ENCODE peak calls at places on chromosomes 6 and 20, in seven cellular contexts. One of them, this sample, is unnamed. For H3K9me3, the result is how much of the 10 kb centered on the place peaks cover.

GRCh38 chr6:136090929-136091328 is 159.2 kb downstream of the MTFR2 start:
- DNase-seq in RWPE2: no peak
- DNase-seq in A549: no peak
- DNase-seq in esophagus muscularis mucosa: no peak
- DNase-seq in mesenchymal stem cell: no peak
- DNase-seq in CD8-positive, alpha-beta memory T cell: no peak
- DNase-seq in PC-9: no peak
- DNase-seq in this sample: no peak

GRCh38 chr6:91304506-91304905 is 717.6 kb upstream of the MAP3K7 start:
- DNase-seq in RWPE2: no peak
- DNase-seq in A549: no peak
- DNase-seq in esophagus muscularis mucosa: no peak
- DNase-seq in mesenchymal stem cell: peak
- DNase-seq in CD8-positive, alpha-beta memory T cell: no peak
- DNase-seq in PC-9: no peak
- DNase-seq in this sample: no peak

GRCh38 chr6:34610819-34611477 is 54.8 kb upstream of the SPDEF start:
- DNase-seq in RWPE2: no peak
- DNase-seq in A549: peak
- DNase-seq in esophagus muscularis mucosa: no peak
- DNase-seq in mesenchymal stem cell: peak
- DNase-seq in CD8-positive, alpha-beta memory T cell: no peak
- DNase-seq in PC-9: peak
- DNase-seq in this sample: peak

GRCh38 chr20:1934578-1935573 is 39.7 kb downstream of the SIRPA start:
- DNase-seq in RWPE2: no peak
- DNase-seq in A549: no peak
- DNase-seq in esophagus muscularis mucosa: peak
- DNase-seq in mesenchymal stem cell: peak
- DNase-seq in CD8-positive, alpha-beta memory T cell: no peak
- DNase-seq in PC-9: no peak
- DNase-seq in this sample: no peak

GRCh38 chr6:2055143-2055542 is 190.3 kb downstream of the GMDS start:
- DNase-seq in RWPE2: no peak
- DNase-seq in A549: no peak
- DNase-seq in esophagus muscularis mucosa: no peak
- DNase-seq in mesenchymal stem cell: no peak
- DNase-seq in CD8-positive, alpha-beta memory T cell: no peak
- DNase-seq in PC-9: no peak
- DNase-seq in this sample: no peak

GRCh38 chr20:36336838-36337478 is 30.8 kb downstream of the DLGAP4 start:
- DNase-seq in RWPE2: peak
- DNase-seq in A549: no peak
- DNase-seq in esophagus muscularis mucosa: no peak
- DNase-seq in mesenchymal stem cell: no peak
- DNase-seq in CD8-positive, alpha-beta memory T cell: no peak
- DNase-seq in PC-9: no peak
- DNase-seq in this sample: no peak

GRCh38 chr20:53070714-53071392 is 98.7 kb downstream of the TSHZ2 start:
- DNase-seq in RWPE2: no peak
- DNase-seq in A549: no peak
- DNase-seq in esophagus muscularis mucosa: no peak
- DNase-seq in mesenchymal stem cell: peak
- DNase-seq in CD8-positive, alpha-beta memory T cell: no peak
- DNase-seq in PC-9: no peak
- DNase-seq in this sample: no peak

GRCh38 chr6:47787620-47788497 is 6.0 kb downstream of the OPN5 start:
- DNase-seq in RWPE2: peak
- DNase-seq in A549: peak
- DNase-seq in esophagus muscularis mucosa: no peak
- DNase-seq in mesenchymal stem cell: peak
- DNase-seq in CD8-positive, alpha-beta memory T cell: peak
- DNase-seq in PC-9: peak
- DNase-seq in this sample: peak

GRCh38 chr20:694496-694895 is 18.9 kb upstream of the SCRT2 start:
- DNase-seq in RWPE2: no peak
- DNase-seq in A549: no peak
- DNase-seq in esophagus muscularis mucosa: no peak
- DNase-seq in mesenchymal stem cell: no peak
- DNase-seq in CD8-positive, alpha-beta memory T cell: no peak
- DNase-seq in PC-9: no peak
- DNase-seq in this sample: no peak

GRCh38 chr6:3195695-3196497 is 31.6 kb downstream of the TUBB2B start:
- DNase-seq in RWPE2: no peak
- DNase-seq in A549: peak
- DNase-seq in esophagus muscularis mucosa: no peak
- DNase-seq in mesenchymal stem cell: no peak
- DNase-seq in CD8-positive, alpha-beta memory T cell: no peak
- DNase-seq in PC-9: no peak
- DNase-seq in this sample: no peak

GRCh38 chr20:62160876-62161275 is 17.3 kb downstream of the SS18L1 start:
- DNase-seq in RWPE2: peak
- DNase-seq in A549: no peak
- DNase-seq in esophagus muscularis mucosa: no peak
- DNase-seq in mesenchymal stem cell: no peak
- DNase-seq in CD8-positive, alpha-beta memory T cell: no peak
- DNase-seq in PC-9: no peak
- DNase-seq in this sample: no peak

GRCh38 chr20:19423892-19424620 is 211.6 kb downstream of the SLC24A3 start:
- DNase-seq in RWPE2: no peak
- DNase-seq in A549: no peak
- DNase-seq in esophagus muscularis mucosa: peak
- DNase-seq in mesenchymal stem cell: no peak
- DNase-seq in CD8-positive, alpha-beta memory T cell: no peak
- DNase-seq in PC-9: no peak
- DNase-seq in this sample: no peak

GRCh38 chr6:170165085-170165484 is 125.8 kb downstream of the DLL1 start:
- DNase-seq in RWPE2: peak
- DNase-seq in A549: no peak
- DNase-seq in esophagus muscularis mucosa: no peak
- DNase-seq in mesenchymal stem cell: no peak
- DNase-seq in CD8-positive, alpha-beta memory T cell: no peak
- DNase-seq in PC-9: no peak
- DNase-seq in this sample: no peak
- H3K9me3 ChIP-seq in RWPE2: under half
- H3K9me3 ChIP-seq in A549: under half
- H3K9me3 ChIP-seq in esophagus muscularis mucosa: under half
- H3K9me3 ChIP-seq in mesenchymal stem cell: under half
- H3K9me3 ChIP-seq in CD8-positive, alpha-beta memory T cell: under half
- H3K9me3 ChIP-seq in PC-9: under half
- H3K9me3 ChIP-seq in this sample: half or more

GRCh38 chr6:105428342-105428957 is 25.6 kb upstream of the PREP start:
- DNase-seq in RWPE2: no peak
- DNase-seq in A549: no peak
- DNase-seq in esophagus muscularis mucosa: no peak
- DNase-seq in mesenchymal stem cell: peak
- DNase-seq in CD8-positive, alpha-beta memory T cell: no peak
- DNase-seq in PC-9: peak
- DNase-seq in this sample: peak
- H3K4me3 ChIP-seq in RWPE2: no peak
- H3K4me3 ChIP-seq in A549: no peak
- H3K4me3 ChIP-seq in esophagus muscularis mucosa: no peak
- H3K4me3 ChIP-seq in mesenchymal stem cell: peak
- H3K4me3 ChIP-seq in CD8-positive, alpha-beta memory T cell: no peak
- H3K4me3 ChIP-seq in PC-9: peak
- H3K4me3 ChIP-seq in this sample: no peak

DNA sequence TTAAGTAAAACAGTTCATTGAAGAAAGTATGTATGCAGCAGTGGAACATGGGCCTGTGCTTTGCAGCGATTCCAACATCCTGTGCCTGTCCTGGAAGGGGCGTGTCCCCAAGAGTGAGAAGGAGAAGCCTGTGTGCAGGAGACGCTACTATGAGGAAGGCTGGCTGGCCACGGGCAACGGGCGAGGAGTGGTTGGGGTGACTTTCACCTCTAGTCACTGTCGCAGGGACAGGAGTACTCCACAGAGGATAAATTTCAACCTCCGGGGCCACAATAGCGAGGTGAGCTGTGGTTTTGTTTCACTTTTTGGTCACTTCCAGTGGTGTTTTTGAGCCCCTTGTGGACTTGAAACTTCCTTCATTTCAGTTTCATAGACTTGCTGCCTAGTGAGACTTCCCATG is 1.7 kb downstream of the TULP4 start:
- DNase-seq in RWPE2: no peak
- DNase-seq in A549: no peak
- DNase-seq in esophagus muscularis mucosa: no peak
- DNase-seq in mesenchymal stem cell: no peak
- DNase-seq in CD8-positive, alpha-beta memory T cell: no peak
- DNase-seq in PC-9: no peak
- DNase-seq in this sample: no peak
- H3K27ac ChIP-seq in RWPE2: no peak
- H3K27ac ChIP-seq in A549: no peak
- H3K27ac ChIP-seq in esophagus muscularis mucosa: no peak
- H3K27ac ChIP-seq in mesenchymal stem cell: no peak
- H3K27ac ChIP-seq in CD8-positive, alpha-beta memory T cell: no peak
- H3K27ac ChIP-seq in PC-9: no peak
- H3K27ac ChIP-seq in this sample: no peak

GRCh38 chr6:100464910-100465700 is at the start of gene SIM1:
- DNase-seq in RWPE2: peak
- DNase-seq in A549: no peak
- DNase-seq in esophagus muscularis mucosa: peak
- DNase-seq in mesenchymal stem cell: peak
- DNase-seq in CD8-positive, alpha-beta memory T cell: no peak
- DNase-seq in PC-9: no peak
- DNase-seq in this sample: no peak
- H3K9me3 ChIP-seq in RWPE2: under half
- H3K9me3 ChIP-seq in A549: under half
- H3K9me3 ChIP-seq in esophagus muscularis mucosa: under half
- H3K9me3 ChIP-seq in mesenchymal stem cell: under half
- H3K9me3 ChIP-seq in CD8-positive, alpha-beta memory T cell: under half
- H3K9me3 ChIP-seq in PC-9: under half
- H3K9me3 ChIP-seq in this sample: under half

GRCh38 chr6:21102201-21102600 is 491.4 kb upstream of the SOX4 start:
- DNase-seq in RWPE2: no peak
- DNase-seq in A549: no peak
- DNase-seq in esophagus muscularis mucosa: no peak
- DNase-seq in mesenchymal stem cell: no peak
- DNase-seq in CD8-positive, alpha-beta memory T cell: no peak
- DNase-seq in PC-9: no peak
- DNase-seq in this sample: no peak
- H3K4me3 ChIP-seq in RWPE2: no peak
- H3K4me3 ChIP-seq in A549: no peak
- H3K4me3 ChIP-seq in esophagus muscularis mucosa: no peak
- H3K4me3 ChIP-seq in mesenchymal stem cell: no peak
- H3K4me3 ChIP-seq in CD8-positive, alpha-beta memory T cell: no peak
- H3K4me3 ChIP-seq in PC-9: no peak
- H3K4me3 ChIP-seq in this sample: no peak

GRCh38 chr6:101477436-101477835 is 83.9 kb downstream of the GRIK2 start:
- DNase-seq in RWPE2: no peak
- DNase-seq in A549: no peak
- DNase-seq in esophagus muscularis mucosa: no peak
- DNase-seq in mesenchymal stem cell: no peak
- DNase-seq in CD8-positive, alpha-beta memory T cell: no peak
- DNase-seq in PC-9: no peak
- DNase-seq in this sample: no peak
- H3K27ac ChIP-seq in RWPE2: no peak
- H3K27ac ChIP-seq in A549: no peak
- H3K27ac ChIP-seq in esophagus muscularis mucosa: no peak
- H3K27ac ChIP-seq in mesenchymal stem cell: no peak
- H3K27ac ChIP-seq in CD8-positive, alpha-beta memory T cell: no peak
- H3K27ac ChIP-seq in PC-9: no peak
- H3K27ac ChIP-seq in this sample: no peak

GRCh38 chr20:56299362-56299761 is 50.8 kb downstream of the MC3R start:
- DNase-seq in RWPE2: no peak
- DNase-seq in A549: no peak
- DNase-seq in esophagus muscularis mucosa: no peak
- DNase-seq in mesenchymal stem cell: no peak
- DNase-seq in CD8-positive, alpha-beta memory T cell: no peak
- DNase-seq in PC-9: no peak
- DNase-seq in this sample: no peak
- H3K9me3 ChIP-seq in RWPE2: under half
- H3K9me3 ChIP-seq in A549: under half
- H3K9me3 ChIP-seq in esophagus muscularis mucosa: under half
- H3K9me3 ChIP-seq in mesenchymal stem cell: under half
- H3K9me3 ChIP-seq in CD8-positive, alpha-beta memory T cell: under half
- H3K9me3 ChIP-seq in PC-9: under half
- H3K9me3 ChIP-seq in this sample: under half

This sample was measured in AG04450.